ENCODE peak calls at places on chromosomes 6 and 20, in four cellular contexts. One of them, this sample, is unnamed.

GRCh38 chr6:6699741-6700367 is 111.3 kb downstream of the LY86 start:
- DNase-seq in AG04450: peak; percentile 86
- DNase-seq in K562: peak; percentile 70
- DNase-seq in CD4-positive, alpha-beta T cell: no peak
- DNase-seq in this sample: peak; percentile 55

GRCh38 chr6:87921034-87921433 is 126.6 kb upstream of the SPACA1 start:
- DNase-seq in AG04450: no peak
- DNase-seq in CD4-positive, alpha-beta T cell: no peak
- DNase-seq in K562: no peak
- DNase-seq in this sample: no peak

GRCh38 chr6:130140084-130140483 is 82.7 kb downstream of the SAMD3 start:
- DNase-seq in K562: no peak
- DNase-seq in CD4-positive, alpha-beta T cell: no peak
- DNase-seq in AG04450: no peak
- DNase-seq in this sample: no peak

GRCh38 chr20:49635829-49636228 is 67.9 kb upstream of the PTGIS start:
- DNase-seq in CD4-positive, alpha-beta T cell: no peak
- DNase-seq in AG04450: no peak
- DNase-seq in K562: no peak
- DNase-seq in this sample: no peak

GRCh38 chr20:54025166-54025835 is 45.1 kb downstream of the BCAS1 start:
- DNase-seq in K562: no peak
- DNase-seq in CD4-positive, alpha-beta T cell: no peak
- DNase-seq in AG04450: no peak
- DNase-seq in this sample: no peak

GRCh38 chr20:14478126-14478525 is 140.7 kb upstream of the FLRT3 start:
- DNase-seq in K562: no peak
- DNase-seq in AG04450: no peak
- DNase-seq in CD4-positive, alpha-beta T cell: no peak
- DNase-seq in this sample: no peak

GRCh38 chr6:32819729-32820128 is 2.9 kb upstream of the HLA-DOB start:
- DNase-seq in K562: peak; percentile 11
- DNase-seq in CD4-positive, alpha-beta T cell: no peak
- DNase-seq in AG04450: no peak
- DNase-seq in this sample: no peak

GRCh38 chr20:62802026-62802712 is 2.5 kb upstream of the OGFR start:
- DNase-seq in CD4-positive, alpha-beta T cell: no peak
- DNase-seq in K562: no peak
- DNase-seq in AG04450: no peak
- DNase-seq in this sample: no peak

GRCh38 chr6:68941345-68941744 is 306.3 kb downstream of the ADGRB3 start:
- DNase-seq in AG04450: no peak
- DNase-seq in CD4-positive, alpha-beta T cell: no peak
- DNase-seq in K562: no peak
- DNase-seq in this sample: no peak

GRCh38 chr6:8193541-8193940 is 91.2 kb upstream of the EEF1E1 start:
- DNase-seq in AG04450: no peak
- DNase-seq in CD4-positive, alpha-beta T cell: no peak
- DNase-seq in K562: no peak
- DNase-seq in this sample: no peak

GRCh38 chr6:136113736-136114173 is 136.4 kb downstream of the MTFR2 start:
- DNase-seq in AG04450: peak; percentile 52
- DNase-seq in CD4-positive, alpha-beta T cell: no peak
- DNase-seq in K562: no peak
- DNase-seq in this sample: no peak

GRCh38 chr6:125815050-125815910 is 24.5 kb downstream of the NCOA7 start:
- DNase-seq in K562: no peak
- DNase-seq in AG04450: no peak
- DNase-seq in CD4-positive, alpha-beta T cell: no peak
- DNase-seq in this sample: no peak

GRCh38 chr20:57169162-57169561 is 97.3 kb downstream of the BMP7 start:
- DNase-seq in AG04450: no peak
- DNase-seq in CD4-positive, alpha-beta T cell: no peak
- DNase-seq in K562: no peak
- DNase-seq in this sample: no peak

GRCh38 chr20:8534368-8534767 is 402.3 kb downstream of the PLCB1 start:
- DNase-seq in AG04450: no peak
- DNase-seq in K562: no peak
- DNase-seq in CD4-positive, alpha-beta T cell: no peak
- DNase-seq in this sample: no peak

GRCh38 chr6:506508-506907 is 115.0 kb downstream of the IRF4 start:
- DNase-seq in CD4-positive, alpha-beta T cell: no peak
- DNase-seq in K562: no peak
- DNase-seq in AG04450: no peak
- DNase-seq in this sample: no peak

GRCh38 chr20:36632487-36633284 is 13.3 kb downstream of the SLA2 start:
- DNase-seq in K562: peak; percentile 29
- DNase-seq in CD4-positive, alpha-beta T cell: no peak
- DNase-seq in AG04450: no peak
- DNase-seq in this sample: no peak

GRCh38 chr6:155444120-155444917 is 11.3 kb downstream of the NOX3 start:
- DNase-seq in CD4-positive, alpha-beta T cell: no peak
- DNase-seq in K562: no peak
- DNase-seq in AG04450: no peak
- DNase-seq in this sample: no peak

GRCh38 chr6:33014841-33015634 is 5.6 kb upstream of the HLA-DOA start:
- DNase-seq in CD4-positive, alpha-beta T cell: no peak
- DNase-seq in K562: peak; percentile 79
- DNase-seq in AG04450: peak; percentile 73
- DNase-seq in this sample: no peak

GRCh38 chr6:38814761-38815160 is 99.7 kb downstream of the DNAH8 start:
- DNase-seq in CD4-positive, alpha-beta T cell: no peak
- DNase-seq in AG04450: no peak
- DNase-seq in K562: no peak
- DNase-seq in this sample: no peak

GRCh38 chr6:5208039-5208438 is 52.7 kb downstream of the LYRM4 start:
- DNase-seq in CD4-positive, alpha-beta T cell: no peak
- DNase-seq in AG04450: no peak
- DNase-seq in K562: no peak
- DNase-seq in this sample: no peak
- H3K27ac ChIP-seq in CD4-positive, alpha-beta T cell: no peak overlapping the region
- H3K27ac ChIP-seq in AG04450: no peak overlapping the region
- H3K27ac ChIP-seq in K562: no peak overlapping the region
- H3K27ac ChIP-seq in this sample: peak overlapping the region; percentile 44

GRCh38 chr6:168536665-168537249 is 95.8 kb downstream of the SMOC2 start:
- DNase-seq in AG04450: no peak
- DNase-seq in CD4-positive, alpha-beta T cell: no peak
- DNase-seq in K562: no peak
- DNase-seq in this sample: no peak
- H3K27ac ChIP-seq in AG04450: no peak overlapping the region
- H3K27ac ChIP-seq in CD4-positive, alpha-beta T cell: no peak overlapping the region
- H3K27ac ChIP-seq in K562: no peak overlapping the region
- H3K27ac ChIP-seq in this sample: peak overlapping the region; percentile 70

GRCh38 chr6:127195833-127196232 is 70.8 kb upstream of the RNF146 start:
- DNase-seq in K562: no peak
- DNase-seq in AG04450: no peak
- DNase-seq in CD4-positive, alpha-beta T cell: no peak
- DNase-seq in this sample: no peak

GRCh38 chr6:127201321-127201720 is 65.3 kb upstream of the RNF146 start:
- DNase-seq in CD4-positive, alpha-beta T cell: no peak
- DNase-seq in K562: no peak
- DNase-seq in AG04450: peak; percentile 21
- DNase-seq in this sample: no peak

GRCh38 chr6:127200114-127200513 is 66.5 kb upstream of the RNF146 start:
- DNase-seq in AG04450: no peak
- DNase-seq in CD4-positive, alpha-beta T cell: no peak
- DNase-seq in K562: no peak
- DNase-seq in this sample: no peak

GRCh38 chr6:127199470-127199869 is 67.2 kb upstream of the RNF146 start:
- DNase-seq in K562: no peak
- DNase-seq in CD4-positive, alpha-beta T cell: no peak
- DNase-seq in AG04450: no peak
- DNase-seq in this sample: no peak

GRCh38 chr6:127198549-127198948 is 68.1 kb upstream of the RNF146 start:
- DNase-seq in CD4-positive, alpha-beta T cell: no peak
- DNase-seq in AG04450: no peak
- DNase-seq in K562: no peak
- DNase-seq in this sample: no peak
- H3K27ac ChIP-seq in CD4-positive, alpha-beta T cell: no peak overlapping the region
- H3K27ac ChIP-seq in AG04450: no peak overlapping the region
- H3K27ac ChIP-seq in K562: no peak overlapping the region
- H3K27ac ChIP-seq in this sample: no peak overlapping the region

DNA sequence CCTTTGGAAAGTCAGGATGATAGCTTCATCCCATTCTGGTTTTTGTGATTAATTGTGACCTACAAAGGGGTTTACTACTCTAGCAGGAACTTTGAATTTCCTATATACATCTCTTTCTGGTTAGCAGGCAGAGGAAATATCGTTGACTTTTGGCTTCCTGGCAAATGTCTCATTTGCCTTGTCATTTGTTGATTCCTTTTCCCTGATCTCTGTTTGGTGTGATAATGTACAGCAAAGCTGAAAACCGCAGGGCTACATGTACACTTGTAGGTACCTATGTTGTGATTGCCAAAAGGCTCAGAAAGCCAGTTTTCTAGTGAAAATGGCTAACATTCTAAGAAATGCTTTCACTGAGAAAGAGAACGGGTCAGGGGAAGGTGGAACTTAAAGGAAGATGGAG is 44.3 kb downstream of the TOP1 start:
- DNase-seq in K562: peak; percentile 75
- DNase-seq in AG04450: no peak
- DNase-seq in CD4-positive, alpha-beta T cell: no peak
- DNase-seq in this sample: no peak
- H3K27ac ChIP-seq in K562: peak overlapping the region; percentile 63
- H3K27ac ChIP-seq in AG04450: no peak overlapping the region
- H3K27ac ChIP-seq in CD4-positive, alpha-beta T cell: no peak overlapping the region
- H3K27ac ChIP-seq in this sample: peak overlapping the region; percentile 57

GRCh38 chr20:34083137-34083536 is 28.9 kb downstream of the EIF2S2 start:
- DNase-seq in AG04450: peak; percentile 61
- DNase-seq in K562: peak; percentile 83
- DNase-seq in CD4-positive, alpha-beta T cell: no peak
- DNase-seq in this sample: peak; percentile 38
- H3K27ac ChIP-seq in AG04450: peak overlapping the region; percentile 40
- H3K27ac ChIP-seq in K562: peak overlapping the region; percentile 24
- H3K27ac ChIP-seq in CD4-positive, alpha-beta T cell: no peak overlapping the region
- H3K27ac ChIP-seq in this sample: peak overlapping the region; percentile 71

GRCh38 chr6:168607272-168608112 is 166.5 kb downstream of the SMOC2 start:
- DNase-seq in K562: no peak
- DNase-seq in CD4-positive, alpha-beta T cell: no peak
- DNase-seq in AG04450: no peak
- DNase-seq in this sample: no peak
- H3K27ac ChIP-seq in K562: no peak overlapping the region
- H3K27ac ChIP-seq in CD4-positive, alpha-beta T cell: no peak overlapping the region
- H3K27ac ChIP-seq in AG04450: no peak overlapping the region
- H3K27ac ChIP-seq in this sample: no peak overlapping the region

DNA sequence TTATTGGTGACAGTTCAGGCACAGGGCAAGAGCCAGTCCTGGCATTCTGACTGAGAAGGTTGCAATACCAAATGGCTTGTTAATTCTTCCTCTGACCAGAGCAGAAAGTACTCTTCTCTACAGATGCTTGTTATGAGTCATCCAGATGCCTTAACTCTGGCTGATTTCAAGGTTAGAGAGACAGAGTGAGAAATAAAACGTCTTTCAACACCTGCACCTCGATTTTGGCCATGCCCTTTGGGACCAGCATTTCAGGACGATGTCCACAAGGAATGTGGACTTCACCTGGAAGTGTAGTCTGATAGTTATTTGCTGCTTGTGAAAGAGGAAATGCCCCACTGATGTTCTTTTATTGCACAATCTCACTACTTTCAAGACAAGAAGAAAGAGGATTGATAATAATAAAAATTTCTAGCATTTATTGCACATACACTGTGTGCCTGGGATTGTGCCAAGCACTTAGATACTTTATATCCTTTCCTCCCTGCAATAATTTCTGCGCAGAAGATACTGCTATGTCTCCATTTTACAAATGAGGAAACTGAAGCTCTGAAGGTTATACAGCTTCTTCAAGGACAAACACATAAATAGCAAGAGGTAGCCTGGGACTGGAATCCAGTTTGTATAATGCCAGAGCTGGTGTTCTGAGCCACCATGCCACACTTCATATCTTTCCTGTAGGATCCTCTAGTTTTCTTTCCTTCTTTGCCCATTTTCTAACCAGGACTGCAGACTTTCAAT is 33.5 kb upstream of the MCM3 start:
- DNase-seq in CD4-positive, alpha-beta T cell: no peak
- DNase-seq in AG04450: peak; percentile 11
- DNase-seq in K562: no peak
- DNase-seq in this sample: no peak
- H3K27ac ChIP-seq in CD4-positive, alpha-beta T cell: no peak overlapping the region
- H3K27ac ChIP-seq in AG04450: no peak overlapping the region
- H3K27ac ChIP-seq in K562: no peak overlapping the region
- H3K27ac ChIP-seq in this sample: no peak overlapping the region

GRCh38 chr6:79601020-79601609 is 30.0 kb upstream of the SH3BGRL2 start:
- DNase-seq in K562: no peak
- DNase-seq in AG04450: peak; percentile 44
- DNase-seq in CD4-positive, alpha-beta T cell: no peak
- DNase-seq in this sample: no peak
- H3K27ac ChIP-seq in K562: no peak overlapping the region
- H3K27ac ChIP-seq in AG04450: peak overlapping the region; percentile 47
- H3K27ac ChIP-seq in CD4-positive, alpha-beta T cell: no peak overlapping the region
- H3K27ac ChIP-seq in this sample: no peak overlapping the region